ENCODE peak calls at places on chromosomes 13 and 19, in four cellular contexts. H, C, U and Q are unnamed samples.

GRCh38 chr19:39325778-39326680 is 5.4 kb upstream of the LRFN1 start:
- DNase-seq in H (no peak), U (no peak), C (no peak), Q (no peak)

GRCh38 chr19:16085115-16085514 is 8.8 kb downstream of the TPM4 start:
- DNase-seq in H (no peak), U (no peak), C (no peak), Q (no peak)

GRCh38 chr19:22832031-22832762 is at the start of gene ZNF723:
- DNase-seq in U (no peak), C (no peak), H (no peak), Q (no peak)

GRCh38 chr19:31308781-31309180 is 40.5 kb downstream of the TSHZ3 start:
- DNase-seq in C (no peak), H (no peak), U (no peak), Q (no peak)

GRCh38 chr13:49213539-49213938 is 6.6 kb upstream of the MLNR start:
- DNase-seq in H (no peak), C (no peak), U (no peak), Q (no peak)

GRCh38 chr19:35155441-35155840 is 906 bp downstream of the FXYD5 start:
- DNase-seq in U (no peak), C (no peak), H (peak), Q (no peak)

GRCh38 chr13:103312467-103312866 is 246.2 kb upstream of the SLC10A2 start:
- DNase-seq in H (no peak), C (no peak), U (no peak), Q (no peak)

GRCh38 chr19:9456018-9456689 is 20.8 kb upstream of the ZNF266 start:
- DNase-seq in C (no peak), H (no peak), U (no peak), Q (no peak)

GRCh38 chr13:32904271-32904670 is 112.0 kb upstream of the KL start:
- DNase-seq in H (no peak), U (no peak), C (no peak), Q (no peak)

GRCh38 chr13:19052180-19052579 is 129.4 kb downstream of the TUBA3C start:
- DNase-seq in H (no peak), U (no peak), C (no peak), Q (no peak)

GRCh38 chr13:40483601-40484000 is 182.8 kb downstream of the FOXO1 start:
- DNase-seq in U (peak), C (no peak), H (no peak), Q (no peak)

GRCh38 chr13:108495686-108496363 is 133.6 kb upstream of the MYO16 start:
- DNase-seq in H (no peak), U (no peak), C (no peak), Q (no peak)

GRCh38 chr19:17528610-17529009 is 17.2 kb downstream of the PGLS start:
- DNase-seq in C (no peak), U (no peak), H (no peak), Q (no peak)

GRCh38 chr13:98977568-98978270 is at the start of gene DOCK9:
- DNase-seq in H (no peak), U (peak), C (no peak), Q (no peak)

GRCh38 chr19:16078759-16079707 is 2.7 kb downstream of the TPM4 start:
- DNase-seq in C (peak), U (peak), H (peak), Q (peak)

GRCh38 chr19:10087296-10088061 is 1.4 kb downstream of the SHFL start:
- DNase-seq in U (no peak), H (no peak), C (no peak), Q (no peak)

GRCh38 chr13:52159159-52159982 is at the start of gene NEK3:
- DNase-seq in U (peak), C (peak), H (peak), Q (no peak)

GRCh38 chr19:12956446-12957388 is at the start of gene GADD45GIP1:
- DNase-seq in U (peak), C (peak), H (peak), Q (peak)

GRCh38 chr19:31312629-31313244 is 36.5 kb downstream of the TSHZ3 start:
- DNase-seq in U (no peak), C (no peak), H (no peak), Q (no peak)

GRCh38 chr13:110689041-110689440 is 16.9 kb downstream of the CARS2 start:
- DNase-seq in H (no peak), C (no peak), U (no peak), Q (no peak)

GRCh38 chr13:111492341-111492945 is 172.0 kb downstream of the TEX29 start:
- DNase-seq in C (no peak), U (no peak), H (no peak), Q (no peak)

GRCh38 chr19:51640371-51640770 is 6.3 kb downstream of the SIGLEC14 start:
- DNase-seq in U (no peak), C (no peak), H (no peak), Q (no peak)

GRCh38 chr19:52735734-52736133 is 890 bp upstream of the ZNF611 start:
- DNase-seq in U (peak), C (peak), H (peak), Q (no peak)

GRCh38 chr13:44032801-44033200 is 153.1 kb downstream of the LACC1 start:
- DNase-seq in C (no peak), U (no peak), H (no peak), Q (no peak)

GRCh38 chr19:5960005-5961001 is 17.6 kb downstream of the RANBP3 start:
- DNase-seq in C (no peak), U (peak), H (no peak), Q (no peak)

GRCh38 chr19:6672693-6673290 is 2.8 kb upstream of the TNFSF14 start:
- DNase-seq in C (no peak), U (no peak), H (no peak), Q (no peak)

GRCh38 chr13:36778083-36778671 is 40.8 kb upstream of the RFXAP start:
- DNase-seq in U (no peak), H (no peak), C (no peak), Q (no peak)